ENCODE peak calls at places on chromosomes 16 and 17, in seven cellular contexts. O, Q, C, E, U, X and M are unnamed samples.

GRCh38 chr17:52923658-52924057 is 765.1 kb upstream of the CA10 start:
- DNase-seq in O (no peak), Q (no peak), C (no peak), E (no peak), U (no peak), X (no peak), M (no peak)

GRCh38 chr16:56252835-56253234 is 61.5 kb downstream of the GNAO1 start:
- DNase-seq in O (no peak), Q (no peak), C (no peak), E (no peak), U (no peak), X (peak; percentile 56), M (no peak)

GRCh38 chr17:74274703-74275340 is 788 bp downstream of the DNAI2 start:
- DNase-seq in O (no peak), Q (no peak), C (no peak), E (no peak), U (no peak), X (no peak), M (no peak)

GRCh38 chr17:7177954-7178477 is 1.2 kb downstream of the ASGR1 start:
- DNase-seq in O (peak; percentile 44), Q (no peak), C (no peak), E (no peak), U (no peak), X (no peak), M (no peak)

GRCh38 chr17:13154403-13154802 is 136.6 kb upstream of the ELAC2 start:
- DNase-seq in O (no peak), Q (no peak), C (no peak), E (no peak), U (no peak), X (no peak), M (no peak)

GRCh38 chr16:25135239-25135878 is 23.8 kb downstream of the LCMT1 start:
- DNase-seq in O (no peak), Q (no peak), C (no peak), E (no peak), U (no peak), X (peak; percentile 61), M (no peak)

GRCh38 chr17:29461807-29462206 is 71.6 kb downstream of the TAOK1 start:
- DNase-seq in O (no peak), Q (no peak), C (no peak), E (no peak), U (no peak), X (no peak), M (no peak)

GRCh38 chr16:5018791-5019190 is 14.9 kb downstream of the NAGPA start:
- DNase-seq in O (no peak), Q (peak; percentile 15), C (no peak), E (no peak), U (peak; percentile 13), X (no peak), M (peak; percentile 13)

GRCh38 chr16:3165111-3165822 is 22.7 kb upstream of the OR1F1 start:
- DNase-seq in O (no peak), Q (no peak), C (no peak), E (no peak), U (no peak), X (no peak), M (no peak)

GRCh38 chr16:17885659-17886200 is 415.0 kb upstream of the XYLT1 start:
- DNase-seq in O (no peak), Q (no peak), C (no peak), E (no peak), U (no peak), X (no peak), M (no peak)